ENCODE peak calls at places on chromosomes 6 and 20, in five cellular contexts. E, C, X, J and P are unnamed samples. For H3K36me3 and H3K9me3, the result is how much of the 10 kb centered on the place peaks cover.

GRCh38 chr20:2657241-2657640 is 4.8 kb downstream of the NOP56 start:
- DNase-seq in X (no peak), C (no peak), J (no peak), E (no peak), P (no peak)

GRCh38 chr20:49323622-49324238 is 45.9 kb upstream of the ZNFX1 start:
- DNase-seq in E (peak), J (peak), C (peak), X (peak), P (peak)

GRCh38 chr20:57695012-57695411 is 14.8 kb downstream of the PMEPA1 start:
- DNase-seq in C (peak), J (no peak), E (no peak), X (no peak), P (no peak)

GRCh38 chr6:101393291-101394251 is at the start of gene GRIK2:
- DNase-seq in J (peak), C (no peak), X (peak), E (peak), P (no peak)

GRCh38 chr6:20403766-20404640 is 2.3 kb downstream of the E2F3 start:
- DNase-seq in J (peak), C (peak), X (peak), E (peak), P (peak)

GRCh38 chr20:3358676-3359340 is 48.7 kb downstream of the DNAAF9 start:
- DNase-seq in J (no peak), X (peak), E (peak), C (no peak), P (no peak)

GRCh38 chr6:10518461-10519216 is 2.5 kb upstream of the GCNT2 start:
- DNase-seq in C (no peak), J (no peak), E (peak), X (peak), P (no peak)

GRCh38 chr6:165649152-165649551 is 13.9 kb downstream of the PDE10A start:
- DNase-seq in E (peak), X (no peak), J (no peak), C (no peak), P (no peak)

GRCh38 chr20:4949833-4950178 is 51.5 kb downstream of the SLC23A2 start:
- DNase-seq in X (peak), C (no peak), E (no peak), J (peak), P (peak)

GRCh38 chr6:28252507-28252975 is 472 bp upstream of the ZKSCAN4 start:
- DNase-seq in J (no peak), X (no peak), C (no peak), E (no peak), P (no peak)

GRCh38 chr20:16974080-16974854 is 226.1 kb downstream of the OTOR start:
- DNase-seq in X (no peak), C (no peak), E (no peak), J (no peak), P (no peak)

DNA sequence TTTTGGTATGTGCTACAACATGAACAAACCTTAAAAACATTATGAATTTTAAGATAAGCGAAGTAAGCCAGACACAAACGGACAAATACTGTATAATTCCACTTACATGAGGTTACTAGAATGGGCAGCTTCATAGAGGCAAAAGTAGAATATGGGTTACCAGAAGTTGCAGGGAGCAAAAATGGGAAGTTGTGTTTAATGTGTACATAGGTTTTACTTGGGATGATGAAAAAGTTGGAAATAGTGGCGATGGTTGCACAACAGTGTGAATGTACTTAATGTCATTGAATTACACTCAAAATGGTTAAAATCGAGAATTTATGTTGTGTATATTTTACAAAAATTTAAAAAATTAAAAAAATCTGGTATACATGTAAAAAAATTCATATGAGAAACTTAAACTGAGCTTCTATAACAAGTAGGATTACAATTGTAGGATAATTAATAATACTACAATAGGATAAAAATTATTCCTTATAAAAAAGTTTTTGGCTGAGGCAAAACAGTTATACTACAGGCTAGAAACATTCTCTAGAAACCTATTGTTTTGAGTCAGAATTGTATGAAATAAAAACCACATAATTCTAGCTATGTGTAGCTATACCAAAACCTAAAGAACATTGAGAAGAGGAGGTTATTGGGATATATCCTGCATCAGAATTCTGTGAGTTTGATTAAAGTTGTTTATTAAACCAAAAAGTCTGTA is 24.8 kb upstream of the DYNLRB1 start:
- DNase-seq in C (no peak), E (no peak), X (no peak), J (no peak), P (no peak)
- H3K36me3 ChIP-seq in C (under half), E (under half), X (under half), J (under half), P (under half)

DNA sequence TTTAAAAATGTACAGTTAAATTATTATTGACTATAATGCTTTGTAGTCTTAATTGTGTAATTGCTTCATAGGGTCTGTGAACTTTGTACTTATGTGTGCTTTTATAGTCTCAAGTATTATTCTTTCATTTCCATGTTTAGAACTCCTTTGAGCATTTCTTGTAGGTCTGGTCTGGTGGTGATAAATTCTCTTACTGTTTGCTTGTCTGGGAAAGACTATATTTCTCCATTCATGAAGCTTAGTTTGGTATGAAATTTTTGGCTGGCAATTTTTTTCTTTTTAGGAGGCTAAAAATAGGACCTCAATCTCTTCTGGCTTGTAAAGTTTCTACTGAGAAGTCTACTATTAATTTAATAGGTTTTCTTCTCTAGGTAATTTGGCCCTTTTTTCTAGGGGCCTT is 67.4 kb downstream of the CCDC170 start:
- DNase-seq in E (no peak), X (no peak), C (no peak), J (no peak), P (no peak)
- H3K9me3 ChIP-seq in E (under half), X (under half), C (under half), J (under half), P (under half)

GRCh38 chr6:105765239-105765638 is 320.9 kb upstream of the PRDM1 start:
- DNase-seq in J (no peak), E (no peak), X (no peak), C (no peak), P (no peak)

GRCh38 chr6:105769987-105770386 is 316.1 kb upstream of the PRDM1 start:
- DNase-seq in X (no peak), E (no peak), J (no peak), C (no peak), P (no peak)

GRCh38 chr6:105764318-105764717 is 321.8 kb upstream of the PRDM1 start:
- DNase-seq in C (no peak), E (no peak), J (no peak), X (no peak), P (no peak)

GRCh38 chr6:105769197-105769596 is 316.9 kb upstream of the PRDM1 start:
- DNase-seq in J (no peak), E (no peak), X (no peak), C (no peak), P (no peak)

DNA sequence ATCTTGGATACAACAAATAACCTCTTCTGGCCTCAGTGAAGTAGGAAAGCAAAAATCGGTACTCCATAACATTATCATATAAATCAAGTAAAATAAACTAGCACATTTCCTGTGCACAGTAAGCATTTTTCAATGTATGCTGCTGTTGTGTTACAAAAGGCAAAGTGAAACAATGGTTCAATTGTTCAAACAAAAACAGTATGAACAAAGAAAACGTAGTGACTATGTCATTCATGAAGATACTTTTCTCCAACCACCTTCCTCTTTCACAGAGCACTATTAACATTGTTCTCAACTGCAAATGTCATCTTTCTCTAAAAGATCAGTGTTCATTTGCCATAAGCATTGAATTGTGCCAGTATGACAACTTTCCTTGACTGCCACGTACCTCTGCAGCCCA is 318.6 kb upstream of the PRDM1 start:
- DNase-seq in C (no peak), J (no peak), E (no peak), X (no peak), P (no peak)
- H3K36me3 ChIP-seq in C (under half), J (under half), E (under half), X (under half), P (under half)

DNA sequence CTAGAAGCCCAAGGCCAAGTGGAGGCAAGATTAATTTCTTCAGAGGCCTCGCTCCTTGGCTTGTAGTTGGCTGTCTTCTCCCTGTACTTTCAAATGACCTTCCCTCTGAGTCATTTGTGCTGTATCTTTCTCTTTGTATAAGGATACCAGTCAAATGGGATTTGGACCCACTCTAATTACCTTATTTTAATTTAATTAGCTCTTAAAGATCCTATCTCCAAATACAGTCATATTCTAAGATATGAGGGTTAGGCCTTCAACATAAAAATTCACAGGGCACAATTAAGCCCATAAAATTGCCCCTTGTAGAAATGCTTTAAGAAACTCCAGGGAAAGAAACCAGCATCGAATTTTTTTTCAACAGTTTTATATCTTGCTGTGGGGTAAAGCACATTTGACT is 706.2 kb downstream of the KIF16B start:
- DNase-seq in E (no peak), J (no peak), X (no peak), C (no peak), P (no peak)
- H3K9me3 ChIP-seq in E (under half), J (under half), X (under half), C (under half), P (under half)

GRCh38 chr6:148535976-148536375 is 193.3 kb downstream of the SASH1 start:
- DNase-seq in C (no peak), J (no peak), E (no peak), X (no peak), P (no peak)
- H3K36me3 ChIP-seq in C (under half), J (under half), E (under half), X (under half), P (under half)

DNA sequence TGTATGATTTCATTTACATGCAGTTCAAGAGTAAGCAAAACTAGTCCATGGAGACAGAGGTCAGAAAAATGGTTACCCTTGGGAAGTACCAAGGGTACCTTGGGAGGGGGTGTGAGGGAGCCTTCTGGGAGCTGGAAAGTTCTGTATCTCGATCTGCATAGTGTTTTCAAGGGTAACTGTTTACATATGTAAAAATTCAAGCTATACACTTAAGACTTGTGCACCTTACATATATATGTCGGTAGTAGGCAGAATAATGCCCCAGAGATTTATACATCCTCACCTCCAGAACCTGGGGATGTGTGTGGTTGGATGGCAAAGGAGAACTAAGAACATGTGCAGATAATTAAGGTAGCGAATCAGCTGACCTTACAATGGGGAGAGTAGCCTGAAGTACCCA is 31.0 kb downstream of the GABRR2 start:
- DNase-seq in X (no peak), E (no peak), J (no peak), C (no peak), P (no peak)
- H3K9me3 ChIP-seq in X (under half), E (under half), J (under half), C (under half), P (under half)

GRCh38 chr6:24827162-24827561 is 28.4 kb upstream of the ARMH2 start:
- DNase-seq in X (no peak), C (no peak), E (no peak), J (no peak), P (no peak)

GRCh38 chr6:24821860-24822444 is 23.2 kb upstream of the ARMH2 start:
- DNase-seq in C (no peak), J (no peak), E (no peak), X (no peak), P (no peak)

GRCh38 chr6:24824142-24824755 is 25.5 kb upstream of the ARMH2 start:
- DNase-seq in C (no peak), J (no peak), E (no peak), X (no peak), P (no peak)

GRCh38 chr6:24825130-24825630 is 26.5 kb upstream of the ARMH2 start:
- DNase-seq in C (no peak), E (no peak), X (no peak), J (no peak), P (no peak)

GRCh38 chr6:24823185-24823584 is 24.5 kb upstream of the ARMH2 start:
- DNase-seq in C (no peak), X (no peak), E (no peak), J (no peak), P (no peak)
- H3K36me3 ChIP-seq in C (half or more), X (under half), E (under half), J (under half), P (half or more)

GRCh38 chr20:63348828-63349515 is 12.2 kb downstream of the CHRNA4 start:
- DNase-seq in X (no peak), E (no peak), J (no peak), C (peak), P (no peak)
- H3K9me3 ChIP-seq in X (under half), E (under half), J (under half), C (under half), P (under half)

GRCh38 chr6:33298773-33299236 is at the start of gene RGL2:
- DNase-seq in X (peak), C (peak), J (peak), E (peak), P (peak)
- H3K36me3 ChIP-seq in X (under half), C (under half), J (under half), E (under half), P (under half)

GRCh38 chr6:168014406-168014959 is 17.0 kb downstream of the KIF25 start:
- DNase-seq in X (no peak), E (no peak), C (no peak), J (no peak), P (no peak)

GRCh38 chr6:168015492-168016175 is 18.2 kb downstream of the KIF25 start:
- DNase-seq in C (no peak), E (no peak), J (no peak), X (no peak), P (no peak)

GRCh38 chr6:168017629-168018028 is 20.2 kb downstream of the KIF25 start:
- DNase-seq in X (no peak), J (no peak), C (no peak), E (no peak), P (no peak)

GRCh38 chr6:168016756-168017525 is 19.5 kb downstream of the KIF25 start:
- DNase-seq in E (no peak), C (no peak), X (no peak), J (no peak), P (no peak)

DNA sequence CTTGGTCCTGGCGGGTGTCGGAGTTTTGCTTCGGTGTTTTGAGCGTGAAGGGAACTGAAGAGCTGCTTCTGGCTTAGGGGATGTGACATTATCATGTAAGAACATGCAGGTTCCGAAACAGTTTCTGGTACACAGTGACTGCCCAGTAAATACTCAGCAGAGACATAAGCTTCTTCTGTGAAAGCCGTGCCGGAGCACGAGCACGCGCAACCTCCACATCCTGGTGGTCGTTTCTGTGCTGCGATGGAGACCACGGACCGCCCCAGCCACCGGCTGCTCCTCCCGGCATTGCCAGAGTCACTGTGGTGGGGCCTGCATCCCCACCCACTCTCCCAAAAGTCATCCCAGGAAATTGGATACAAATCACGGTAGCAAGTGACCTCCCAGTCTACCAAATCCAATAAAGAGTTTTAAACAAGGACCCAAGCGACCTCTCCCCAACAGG is 18.7 kb downstream of the KIF25 start:
- DNase-seq in X (no peak), J (no peak), C (no peak), E (no peak), P (no peak)
- H3K9me3 ChIP-seq in X (under half), J (under half), C (under half), E (under half), P (under half)